ENCODE peak calls at places on chromosomes 12 and 14, in five cellular contexts. O, E, I, V and Z are unnamed samples.

GRCh38 chr14:99879401-99880295 is 86.4 kb downstream of the EML1 start:
- DNase-seq in I (no peak), E (no peak), O (no peak), V (peak; percentile 89), Z (no peak)

GRCh38 chr12:30925607-30926242 is 823 bp upstream of the TSPAN11 start:
- DNase-seq in I (no peak), V (no peak), E (no peak), O (no peak), Z (no peak)

GRCh38 chr14:53516261-53516774 is 363.2 kb upstream of the DDHD1 start:
- DNase-seq in E (no peak), O (no peak), V (peak; percentile 71), I (no peak), Z (no peak)

GRCh38 chr14:37588956-37589737 is 5.9 kb downstream of the FOXA1 start:
- DNase-seq in E (no peak), I (peak; percentile 90), O (no peak), V (no peak), Z (no peak)

GRCh38 chr12:23729354-23729753 is 220.1 kb downstream of the SOX5 start:
- DNase-seq in V (no peak), O (peak; percentile 3), I (no peak), E (no peak), Z (no peak)

GRCh38 chr12:45989277-45989856 is 1.0 kb downstream of the SCAF11 start:
- DNase-seq in I (peak; percentile 71), O (no peak), E (peak; percentile 80), V (peak; percentile 81), Z (no peak)

GRCh38 chr14:97120204-97121120 is 323.3 kb downstream of the VRK1 start:
- DNase-seq in O (no peak), E (no peak), I (no peak), V (no peak), Z (no peak)

GRCh38 chr12:13044859-13045384 is 741 bp downstream of the FAM234B start:
- DNase-seq in I (no peak), E (no peak), V (peak; percentile 32), O (no peak), Z (no peak)

GRCh38 chr12:130162771-130163460 is 652 bp downstream of the FZD10 start:
- DNase-seq in I (no peak), E (peak; percentile 9), O (no peak), V (no peak), Z (no peak)

GRCh38 chr12:84875241-84875640 is 37.4 kb downstream of the SLC6A15 start:
- DNase-seq in I (no peak), O (no peak), E (no peak), V (no peak), Z (no peak)

GRCh38 chr14:64434528-64434927 is 30.8 kb upstream of the AKAP5 start:
- DNase-seq in I (no peak), V (no peak), E (peak; percentile 58), O (no peak), Z (no peak)

GRCh38 chr14:95291859-95292542 is 27.7 kb downstream of the CLMN start:
- DNase-seq in E (no peak), I (no peak), O (peak; percentile 41), V (peak; percentile 11), Z (no peak)

GRCh38 chr14:76901171-76902055 is 75.2 kb downstream of the LRRC74A start:
- DNase-seq in V (peak; percentile 74), I (no peak), E (no peak), O (no peak), Z (no peak)

GRCh38 chr12:100857418-100857817 is 62.8 kb downstream of the ANO4 start:
- DNase-seq in I (no peak), E (no peak), O (no peak), V (no peak), Z (no peak)